ENCODE peak calls at places on chromosomes 12 and 14, in six cellular contexts. K is Panc1; M is activated T-helper 1 cell treated with anti-CD3 and anti-CD28 coated beads, Interleukin-12 subunit alpha, Interleukin-12 subunit beta, Interleukin-2, Interleukin-4 antibody, amounts not matched to agents 30 ng/mL and 10 ng/mL and 1 ng/mL, durations not matched to agents 14 hours and 24 hours and 36 hours; W is GM23338; Y is astrocyte of the spinal cord; F is activated B cell treated with CpG ODN at 0.5 μM for 24 hours. X is an unnamed sample.

GRCh38 chr12:5328669-5329068 is 103.2 kb upstream of the NTF3 start:
- DNase-seq in K (no peak), M (no peak), W (no peak), Y (no peak), F (no peak), X (no peak)

GRCh38 chr12:7555752-7556151 is 52.2 kb upstream of the CD163 start:
- DNase-seq in K (no peak), M (no peak), W (peak; percentile 7), Y (peak; percentile 85), F (no peak), X (peak; percentile 81)

GRCh38 chr12:95116773-95117172 is 43.4 kb upstream of the NR2C1 start:
- DNase-seq in K (no peak), M (no peak), W (peak; percentile 8), Y (no peak), F (no peak), X (no peak)

GRCh38 chr14:36822671-36823070 is 161.0 kb downstream of the PAX9 start:
- DNase-seq in K (no peak), M (no peak), W (no peak), Y (no peak), F (no peak), X (no peak)

GRCh38 chr14:51448831-51449665 is 202.7 kb upstream of the FRMD6 start:
- DNase-seq in K (no peak), M (no peak), W (no peak), Y (peak; percentile 80), F (no peak), X (peak; percentile 76)

GRCh38 chr12:16610006-16610520 is 4.1 kb upstream of the LMO3 start:
- DNase-seq in K (no peak), M (no peak), W (no peak), Y (no peak), F (no peak), X (no peak)

GRCh38 chr12:81077686-81078441 is at the start of gene ACSS3:
- DNase-seq in K (no peak), M (no peak), W (peak; percentile 95), Y (peak; percentile 28), F (no peak), X (peak; percentile 64)

GRCh38 chr12:126346087-126346486 is 1280.9 kb downstream of the AACS start:
- DNase-seq in K (no peak), M (no peak), W (no peak), Y (no peak), F (no peak), X (no peak)

GRCh38 chr12:82174936-82175335 is 183.3 kb downstream of the CCDC59 start:
- DNase-seq in K (no peak), M (no peak), W (peak; percentile 14), Y (no peak), F (no peak), X (no peak)

GRCh38 chr12:109804820-109805761 is 28.1 kb downstream of the TRPV4 start:
- DNase-seq in K (peak; percentile 47), M (peak; percentile 48), W (peak; percentile 78), Y (peak; percentile 37), F (peak; percentile 62), X (peak; percentile 27)

GRCh38 chr14:50008562-50009355 is 107.6 kb downstream of the VCPKMT start:
- DNase-seq in K (no peak), M (no peak), W (no peak), Y (no peak), F (no peak), X (no peak)

GRCh38 chr14:77458249-77458950 is 507 bp downstream of the AHSA1 start:
- DNase-seq in K (no peak), M (peak; percentile 32), W (peak; percentile 65), Y (peak; percentile 9), F (peak; percentile 39), X (peak; percentile 16)

GRCh38 chr14:44778562-44778961 is 183.2 kb downstream of the KLHL28 start:
- DNase-seq in K (no peak), M (no peak), W (peak; percentile 22), Y (peak; percentile 45), F (no peak), X (peak; percentile 87)

GRCh38 chr14:51828017-51828797 is 32.2 kb upstream of the GNG2 start:
- DNase-seq in K (no peak), M (peak; percentile 57), W (no peak), Y (peak; percentile 71), F (peak; percentile 64), X (peak; percentile 19)

GRCh38 chr12:57031789-57032188 is 15.5 kb upstream of the TAC3 start:
- DNase-seq in K (no peak), M (no peak), W (no peak), Y (no peak), F (no peak), X (no peak)

GRCh38 chr12:6863033-6863432 is 4.3 kb upstream of the TPI1 start:
- DNase-seq in K (no peak), M (no peak), W (no peak), Y (no peak), F (no peak), X (no peak)

GRCh38 chr14:92532490-92533163 is 19.0 kb downstream of the RIN3 start:
- DNase-seq in K (no peak), M (no peak), W (no peak), Y (no peak), F (no peak), X (no peak)

GRCh38 chr12:26871985-26872384 is 39.0 kb upstream of the ITPR2 start:
- DNase-seq in K (no peak), M (no peak), W (no peak), Y (no peak), F (no peak), X (no peak)

GRCh38 chr12:49827351-49828099 is 688 bp downstream of the NCKAP5L start:
- DNase-seq in K (no peak), M (no peak), W (peak; percentile 90), Y (peak; percentile 61), F (peak; percentile 45), X (peak; percentile 67)

GRCh38 chr12:67981236-67982164 is 7.7 kb upstream of the IFNG-AS1 start:
- DNase-seq in K (no peak), M (no peak), W (no peak), Y (peak; percentile 91), F (no peak), X (peak; percentile 74)

GRCh38 chr14:76784881-76785280 is 23.6 kb downstream of the VASH1 start:
- DNase-seq in K (no peak), M (peak; percentile 33), W (peak; percentile 95), Y (peak; percentile 78), F (no peak), X (peak; percentile 71)

GRCh38 chr14:75295061-75295461 is 16.4 kb downstream of the FOS start:
- DNase-seq in K (no peak), M (no peak), W (peak; percentile 68), Y (peak; percentile 76), F (no peak), X (peak; percentile 82)

GRCh38 chr12:76866146-76866545 is 12.7 kb downstream of the CSRP2 start:
- DNase-seq in K (no peak), M (no peak), W (peak; percentile 17), Y (peak; percentile 47), F (no peak), X (no peak)

GRCh38 chr12:124500232-124501079 is 67.0 kb downstream of the NCOR2 start:
- DNase-seq in K (no peak), M (no peak), W (peak; percentile 95), Y (peak; percentile 62), F (no peak), X (peak; percentile 92)

GRCh38 chr14:74333909-74334308 is 14.4 kb upstream of the VRTN start:
- DNase-seq in K (no peak), M (no peak), W (no peak), Y (peak; percentile 87), F (no peak), X (peak; percentile 95)

GRCh38 chr12:28089363-28089762 is 100.9 kb upstream of the CCDC91 start:
- DNase-seq in K (no peak), M (no peak), W (peak; percentile 51), Y (peak; percentile 45), F (no peak), X (peak; percentile 17)

GRCh38 chr12:119957135-119957534 is 31.9 kb upstream of the BICDL1 start:
- DNase-seq in K (no peak), M (no peak), W (no peak), Y (no peak), F (no peak), X (no peak)

GRCh38 chr12:52878507-52879393 is 26.1 kb downstream of the KRT8 start:
- DNase-seq in K (no peak), M (no peak), W (no peak), Y (no peak), F (no peak), X (no peak)

GRCh38 chr12:1575799-1576401 is 18.5 kb downstream of the FBXL14 start:
- DNase-seq in K (no peak), M (no peak), W (no peak), Y (peak; percentile 57), F (no peak), X (no peak)